ENCODE peak calls at places on chromosome 2, in nine cellular contexts. Y, O, S, J, A, T, Z, B and F are unnamed samples. For H3K4me1, the result is how much of the 10 kb centered on the place peaks cover.

GRCh38 chr2:203463176-203463797 is 71.8 kb downstream of the RAPH1 start:
- DNase-seq in O (no peak), B (no peak), T (no peak), J (no peak), A (no peak), Y (no peak), S (no peak), Z (no peak), F (no peak)

GRCh38 chr2:111058264-111058663 is 62.5 kb upstream of the BCL2L11 start:
- DNase-seq in J (peak), Z (no peak), Y (no peak), T (no peak), A (no peak), O (peak), S (no peak), B (no peak), F (no peak)

GRCh38 chr2:208033701-208034502 is 8.6 kb upstream of the PLEKHM3 start:
- DNase-seq in Y (no peak), T (no peak), J (peak), O (no peak), S (peak), Z (no peak), B (peak), A (no peak), F (peak)

GRCh38 chr2:88842656-88843055 is 151.2 kb downstream of the RPIA start:
- DNase-seq in A (no peak), S (no peak), Y (no peak), T (no peak), J (peak), Z (no peak), B (no peak), O (no peak), F (no peak)

GRCh38 chr2:109736177-109736827 is 57.8 kb upstream of the RGPD5 start:
- DNase-seq in S (peak), T (peak), A (peak), O (no peak), B (no peak), J (peak), Z (peak), Y (peak), F (peak)

GRCh38 chr2:38074047-38074774 is 1.7 kb downstream of the CYP1B1 start:
- DNase-seq in S (no peak), A (peak), Y (peak), O (peak), Z (peak), J (no peak), T (no peak), B (no peak), F (no peak)

GRCh38 chr2:48312126-48312525 is 217.8 kb upstream of the STON1 start:
- DNase-seq in S (no peak), A (no peak), Z (no peak), O (no peak), B (no peak), J (no peak), T (no peak), Y (no peak), F (no peak)

GRCh38 chr2:216803803-216804202 is 56.1 kb downstream of the TNP1 start:
- DNase-seq in Z (peak), J (no peak), A (no peak), O (no peak), S (no peak), B (no peak), Y (no peak), T (no peak), F (no peak)

GRCh38 chr2:149329470-149330126 is 789 bp upstream of the LYPD6 start:
- DNase-seq in B (no peak), S (peak), Y (no peak), J (no peak), T (peak), A (no peak), O (peak), Z (peak), F (no peak)

GRCh38 chr2:19784456-19784855 is 117.3 kb downstream of the TTC32 start:
- DNase-seq in O (no peak), A (no peak), Y (no peak), S (no peak), J (no peak), T (no peak), Z (no peak), B (no peak), F (no peak)

GRCh38 chr2:155867564-155867963 is 465.0 kb downstream of the NR4A2 start:
- DNase-seq in A (no peak), Y (no peak), Z (no peak), O (no peak), J (no peak), B (no peak), S (no peak), T (no peak), F (no peak)

GRCh38 chr2:109513749-109514588 is 99.8 kb downstream of the SEPTIN10 start:
- DNase-seq in S (no peak), B (no peak), A (peak), O (no peak), Y (no peak), Z (peak), T (peak), J (no peak), F (peak)

DNA sequence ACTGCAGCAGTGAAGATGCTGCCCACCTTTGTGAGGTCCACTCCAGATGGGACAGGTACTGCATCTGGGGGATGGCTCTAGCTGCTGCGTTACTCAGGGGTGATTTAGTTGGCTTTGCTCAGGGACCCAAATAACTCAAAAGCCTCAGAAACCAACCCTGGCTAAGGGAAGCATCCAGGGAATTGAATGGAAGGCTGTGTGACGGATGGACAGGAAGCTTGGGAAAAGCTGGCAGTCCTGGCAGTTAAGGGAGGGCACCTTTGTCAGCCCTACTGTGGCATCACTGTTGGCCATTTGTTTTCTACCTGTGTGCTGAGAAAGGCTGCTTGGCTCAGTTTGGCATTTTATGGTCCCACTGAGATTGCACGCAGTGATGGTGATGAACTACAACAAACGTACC is 20.5 kb downstream of the HK2 start:
- DNase-seq in B (no peak), J (no peak), A (no peak), Z (no peak), S (no peak), T (no peak), Y (no peak), O (no peak), F (no peak)
- H3K4me1 ChIP-seq in B (under half), J (under half), A (under half), Z (under half), S (under half), T (under half), Y (under half), O (under half), F (under half)

DNA sequence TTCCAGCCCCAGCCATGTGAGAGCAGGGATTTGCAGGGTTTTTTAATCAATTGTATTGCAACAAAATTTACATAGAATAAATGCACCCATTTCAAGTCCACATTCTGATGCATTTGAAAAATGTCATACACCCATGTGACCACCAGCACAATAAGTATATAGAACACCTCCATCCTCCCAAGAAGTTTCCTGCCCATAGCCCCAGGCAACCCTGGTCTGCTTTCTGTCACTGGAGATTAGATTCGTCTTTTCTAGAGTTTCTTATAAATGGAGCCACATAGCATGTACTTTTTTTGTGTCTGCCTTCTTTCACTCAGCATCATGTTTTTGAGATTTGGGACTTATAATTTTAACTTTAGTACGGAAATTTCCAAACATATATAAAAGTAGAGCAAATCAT is 127.2 kb upstream of the EPAS1 start:
- DNase-seq in O (no peak), A (no peak), Z (no peak), Y (no peak), T (no peak), J (no peak), S (no peak), B (no peak), F (no peak)
- H3K4me1 ChIP-seq in O (under half), A (under half), Z (under half), Y (under half), T (under half), J (under half), S (under half), B (under half), F (under half)

DNA sequence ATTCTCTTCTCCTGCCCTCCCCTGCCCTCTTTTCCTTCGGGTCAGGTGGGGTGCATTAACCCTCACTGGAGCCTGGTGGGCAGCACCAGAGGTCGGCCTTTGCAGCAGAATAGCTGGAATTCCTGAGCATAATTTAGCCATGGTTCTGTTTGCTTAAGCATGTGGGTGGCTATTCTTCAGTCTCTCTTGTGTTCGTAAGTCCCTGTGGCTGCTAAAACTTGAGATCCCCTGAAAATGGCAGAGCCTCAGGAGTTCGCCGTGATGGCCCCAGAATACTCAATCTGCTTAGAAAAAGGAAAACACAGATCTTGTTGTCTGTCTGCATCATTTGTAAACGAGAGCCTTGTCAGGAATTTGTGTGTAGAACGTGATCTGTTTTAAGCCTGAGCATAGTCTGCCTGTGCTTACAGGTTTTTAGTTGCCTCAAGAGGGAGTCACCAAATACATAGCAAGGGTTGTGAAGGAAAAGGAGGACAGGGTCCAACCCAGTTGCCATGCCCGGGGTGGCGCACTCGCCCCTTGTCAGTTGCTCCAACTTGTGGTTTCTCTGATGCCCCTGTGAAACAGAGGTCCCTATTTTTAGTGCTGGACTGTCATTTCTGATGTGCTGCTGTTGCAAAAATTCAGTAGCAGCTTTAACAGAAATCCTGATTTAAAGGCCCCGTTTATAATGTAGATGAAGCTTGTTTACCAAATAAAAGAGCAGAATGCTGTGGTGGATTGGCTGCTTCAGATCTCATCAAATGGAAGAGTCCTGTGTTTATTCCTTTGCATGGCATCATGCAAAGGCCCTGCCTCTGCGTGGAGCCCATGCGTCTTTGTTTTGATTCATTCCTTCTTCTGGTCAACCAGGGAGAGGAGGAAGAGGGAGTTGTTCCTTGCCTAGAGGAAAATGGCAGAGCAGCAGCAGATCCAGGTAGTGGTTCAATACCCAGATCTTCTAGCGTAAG is 74.8 kb downstream of the WDSUB1 start:
- DNase-seq in Z (no peak), S (peak), B (no peak), O (no peak), T (no peak), J (no peak), Y (peak), A (no peak), F (no peak)
- H3K4me1 ChIP-seq in Z (under half), S (under half), B (under half), O (under half), T (under half), J (under half), Y (under half), A (under half), F (under half)

GRCh38 chr2:165471349-165471975 is 2.0 kb downstream of the CSRNP3 start:
- DNase-seq in Z (no peak), A (no peak), B (no peak), Y (no peak), J (no peak), S (no peak), O (no peak), T (no peak), F (no peak)
- H3K4me1 ChIP-seq in Z (under half), A (under half), B (under half), Y (under half), J (under half), S (under half), O (under half), T (under half), F (under half)

GRCh38 chr2:62042400-62042799 is 136.9 kb downstream of the COMMD1 start:
- DNase-seq in S (no peak), J (no peak), O (no peak), Y (no peak), B (no peak), Z (no peak), T (no peak), A (no peak), F (no peak)
- H3K4me1 ChIP-seq in S (under half), J (under half), O (under half), Y (under half), B (under half), Z (under half), T (under half), A (under half), F (under half)

DNA sequence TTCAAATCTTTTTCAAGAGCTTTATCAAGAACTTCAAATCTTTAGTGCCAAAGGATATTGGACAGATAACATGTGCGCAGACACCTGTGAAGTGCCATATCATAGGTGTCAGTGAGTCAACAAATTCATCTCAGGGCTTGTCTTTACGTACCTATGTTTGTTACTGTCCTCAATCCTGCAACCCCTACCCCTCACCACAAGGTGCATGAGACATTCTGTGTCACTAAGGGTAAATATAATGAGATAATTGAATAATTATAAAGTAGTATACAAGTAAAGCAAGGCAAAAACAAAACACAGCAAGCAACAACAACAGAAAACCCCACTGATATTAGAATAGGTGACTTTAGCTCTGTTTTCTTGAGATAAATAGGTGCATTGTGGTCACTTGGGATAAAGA is 1495.8 kb upstream of the TMEFF2 start:
- DNase-seq in Z (no peak), J (no peak), T (no peak), O (no peak), S (no peak), A (no peak), B (no peak), Y (no peak), F (no peak)
- H3K4me1 ChIP-seq in Z (under half), J (under half), T (under half), O (under half), S (under half), A (under half), B (under half), Y (under half), F (under half)